ENCODE peak calls at places on chromosome 15, in four cellular contexts. M is A549, F is HepG2, L is K562. P is an unnamed sample.

GRCh38 chr15:42145546-42146455 is 10.6 kb downstream of the PLA2G4F start:
- DNase-seq in M (no peak), L (no peak), F (no peak), P (peak; percentile 13)

GRCh38 chr15:76209948-76210347 is 101.3 kb downstream of the ETFA start:
- DNase-seq in F (no peak), M (no peak), L (peak; percentile 18), P (no peak)

GRCh38 chr15:77992356-77993222 is 84.9 kb downstream of the TBC1D2B start:
- DNase-seq in F (no peak), L (no peak), M (no peak), P (no peak)

GRCh38 chr15:40594429-40594836 is 384 bp downstream of the KNL1 start:
- DNase-seq in L (peak; percentile 83), F (peak; percentile 38), M (peak; percentile 54), P (peak; percentile 71)

GRCh38 chr15:34609658-34610057 is 26.2 kb upstream of the GOLGA8B start:
- DNase-seq in F (no peak), M (no peak), L (no peak), P (no peak)

GRCh38 chr15:71329509-71330260 is 214.4 kb downstream of the THSD4 start:
- DNase-seq in F (no peak), L (no peak), M (no peak), P (no peak)

GRCh38 chr15:93236924-93237323 is 147.9 kb upstream of the RGMA start:
- DNase-seq in F (no peak), L (no peak), M (no peak), P (no peak)

GRCh38 chr15:31329640-31330010 is 3.0 kb downstream of the KLF13 start:
- DNase-seq in M (no peak), L (no peak), F (no peak), P (no peak)

GRCh38 chr15:40398413-40398873 is 7.2 kb upstream of the IVD start:
- DNase-seq in F (no peak), L (no peak), M (no peak), P (no peak)

GRCh38 chr15:90035095-90035834 is 34.1 kb downstream of the ZNF710 start:
- DNase-seq in L (peak; percentile 30), M (peak; percentile 59), F (peak; percentile 81), P (no peak)

GRCh38 chr15:68650901-68651709 is 72.3 kb downstream of the CORO2B start:
- DNase-seq in L (peak; percentile 70), F (peak; percentile 18), M (peak; percentile 90), P (peak; percentile 98)

GRCh38 chr15:62880278-62880677 is 162.3 kb upstream of the TPM1 start:
- DNase-seq in M (no peak), L (no peak), F (no peak), P (no peak)

GRCh38 chr15:87707076-87707475 is 549.5 kb downstream of the NTRK3 start:
- DNase-seq in M (no peak), L (no peak), F (no peak), P (no peak)

GRCh38 chr15:62782100-62782791 is 260.3 kb upstream of the TPM1 start:
- DNase-seq in L (peak; percentile 50), M (peak; percentile 81), F (peak; percentile 78), P (peak; percentile 45)

GRCh38 chr15:89837134-89837829 is 22.6 kb upstream of the ANPEP start:
- DNase-seq in L (no peak), F (no peak), M (no peak), P (no peak)

GRCh38 chr15:38069001-38069400 is 134.6 kb downstream of the TMCO5A start:
- DNase-seq in F (no peak), M (peak; percentile 22), L (no peak), P (no peak)

GRCh38 chr15:22888120-22888859 is 49.8 kb downstream of the NIPA2 start:
- DNase-seq in M (peak; percentile 71), L (peak; percentile 65), F (no peak), P (no peak)

GRCh38 chr15:63599401-63600000 is 2.3 kb downstream of the FBXL22 start:
- DNase-seq in F (peak; percentile 34), L (peak; percentile 16), M (peak; percentile 74), P (peak; percentile 66)

GRCh38 chr15:100772478-100773378 is 106.9 kb upstream of the ALDH1A3 start:
- DNase-seq in M (no peak), F (no peak), L (no peak), P (peak; percentile 18)

GRCh38 chr15:66184936-66185790 is 68.4 kb downstream of the MEGF11 start:
- DNase-seq in M (no peak), L (no peak), F (no peak), P (no peak)

GRCh38 chr15:83285979-83286553 is 1.6 kb upstream of the BNC1 start:
- DNase-seq in L (no peak), F (no peak), M (peak; percentile 49), P (no peak)

GRCh38 chr15:83289160-83289559 is 4.7 kb upstream of the BNC1 start:
- DNase-seq in F (no peak), M (no peak), L (no peak), P (no peak)

GRCh38 chr15:83290236-83290635 is 5.8 kb upstream of the BNC1 start:
- DNase-seq in L (no peak), F (no peak), M (no peak), P (no peak)

GRCh38 chr15:83287541-83288027 is 3.1 kb upstream of the BNC1 start:
- DNase-seq in F (no peak), M (peak; percentile 54), L (no peak), P (no peak)

GRCh38 chr15:83288381-83288801 is 3.9 kb upstream of the BNC1 start:
- DNase-seq in F (no peak), L (no peak), M (no peak), P (peak; percentile 15)
- TF ChIP-seq NR3C1 in F (no peak), L (no peak), M (no peak), P (no peak)

GRCh38 chr15:25175789-25176615 is 221.2 kb downstream of the SNRPN start:
- DNase-seq in M (no peak), L (no peak), F (no peak), P (peak; percentile 1)
- TF ChIP-seq NR3C1 in M (no peak), L (no peak), F (no peak), P (no peak)

GRCh38 chr15:99244306-99244705 is 5.1 kb downstream of the TTC23 start:
- DNase-seq in M (no peak), F (no peak), L (no peak), P (no peak)

GRCh38 chr15:99241752-99242151 is 7.6 kb downstream of the TTC23 start:
- DNase-seq in F (no peak), L (no peak), M (no peak), P (no peak)

GRCh38 chr15:99238849-99239248 is 10.5 kb downstream of the TTC23 start:
- DNase-seq in M (no peak), L (no peak), F (no peak), P (no peak)

DNA sequence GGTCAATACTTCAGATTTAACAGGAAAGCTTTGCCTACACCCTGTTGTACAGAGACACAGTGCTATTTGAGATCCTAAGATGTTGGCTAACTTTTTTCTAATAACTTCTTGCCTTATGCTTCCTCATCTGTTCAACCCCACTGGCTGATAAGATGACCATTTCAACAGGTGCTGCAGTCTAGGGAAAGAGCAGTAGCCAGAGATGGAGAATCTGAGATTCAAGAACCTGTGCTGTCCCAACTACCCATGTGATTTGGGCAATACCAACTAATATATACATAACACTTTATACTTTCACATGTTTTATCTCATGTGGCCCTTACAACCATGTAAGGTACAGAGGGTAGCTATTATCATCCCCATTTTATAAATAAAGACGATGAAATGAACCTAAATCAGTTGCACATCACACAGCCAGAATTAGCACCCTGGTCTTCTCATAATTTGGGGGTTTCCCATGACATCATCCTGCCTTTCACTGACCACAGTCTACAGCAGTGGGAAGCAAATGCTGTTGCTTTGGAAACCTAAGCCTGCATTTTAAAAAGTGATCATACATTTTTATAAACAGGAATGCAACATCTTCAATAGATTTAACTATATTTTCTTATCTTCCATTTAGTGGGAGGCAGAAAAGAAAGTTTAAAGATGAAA is 9.7 kb downstream of the TTC23 start:
- DNase-seq in L (no peak), M (no peak), F (no peak), P (no peak)
- TF ChIP-seq NR3C1 in L (no peak), M (no peak), F (no peak), P (no peak)

GRCh38 chr15:91807122-91807521 is 46.4 kb upstream of the SLCO3A1 start:
- DNase-seq in M (no peak), L (no peak), F (no peak), P (no peak)
- TF ChIP-seq NR3C1 in M (no peak), L (no peak), F (no peak), P (no peak)

GRCh38 chr15:99507732-99508571 is 57.8 kb upstream of the MEF2A start:
- DNase-seq in M (no peak), F (no peak), L (no peak), P (no peak)
- TF ChIP-seq NR3C1 in M (no peak), F (no peak), L (no peak), P (no peak)

GRCh38 chr15:33398555-33398954 is 87.8 kb downstream of the RYR3 start:
- DNase-seq in L (no peak), F (no peak), M (no peak), P (no peak)

GRCh38 chr15:33405096-33405495 is 94.3 kb downstream of the RYR3 start:
- DNase-seq in M (no peak), L (no peak), F (no peak), P (no peak)

GRCh38 chr15:33396457-33396856 is 85.7 kb downstream of the RYR3 start:
- DNase-seq in M (no peak), F (no peak), L (no peak), P (no peak)

GRCh38 chr15:33402640-33403039 is 91.9 kb downstream of the RYR3 start:
- DNase-seq in F (no peak), M (no peak), L (no peak), P (no peak)

DNA sequence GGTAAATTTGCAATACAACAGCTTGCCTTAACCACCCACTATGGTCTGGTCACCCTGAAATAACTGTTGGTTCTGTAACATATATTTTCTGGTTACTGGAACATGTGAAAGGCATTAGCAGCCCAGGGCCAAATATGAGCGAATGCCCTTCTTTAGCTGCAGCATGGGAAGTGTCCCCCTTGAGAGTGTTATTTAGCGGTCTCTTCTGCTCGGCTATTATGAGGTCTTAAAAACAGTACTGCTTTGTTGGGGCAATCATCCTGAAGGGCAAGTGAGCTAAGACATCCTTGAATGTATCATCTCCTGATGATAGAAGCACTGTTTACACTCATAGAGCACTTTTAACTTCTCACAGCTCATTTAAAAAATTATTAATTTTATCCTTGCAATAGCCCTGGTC is 90.2 kb downstream of the RYR3 start:
- DNase-seq in M (no peak), L (no peak), F (no peak), P (no peak)
- TF ChIP-seq NR3C1 in M (no peak), L (no peak), F (no peak), P (no peak)

GRCh38 chr15:97867870-97868269 is 92.6 kb upstream of the ARRDC4 start:
- DNase-seq in L (no peak), M (no peak), F (no peak), P (no peak)
- TF ChIP-seq NR3C1 in L (no peak), M (no peak), F (no peak), P (no peak)